ENCODE peak calls at places on chromosomes 3 and 15, in four cellular contexts. E, I, A and N are unnamed samples.

GRCh38 chr3:45269952-45270351 is 43.9 kb upstream of the TMEM158 start:
- DNase-seq in E (no peak), I (no peak), A (no peak), N (no peak)

GRCh38 chr15:35393403-35393802 is 152.6 kb downstream of the DPH6 start:
- DNase-seq in A (no peak), E (peak), I (no peak), N (no peak)

GRCh38 chr15:80920271-80920699 is 69.3 kb downstream of the MESD start:
- DNase-seq in E (no peak), I (no peak), A (no peak), N (no peak)

GRCh38 chr3:99134996-99135395 is 233.5 kb upstream of the DCBLD2 start:
- DNase-seq in A (no peak), I (no peak), E (no peak), N (no peak)

GRCh38 chr3:85455801-85456200 is 497.0 kb downstream of the CADM2 start:
- DNase-seq in A (no peak), E (no peak), I (no peak), N (no peak)

GRCh38 chr3:160162440-160162839 is 62.8 kb upstream of the C3orf80 start:
- DNase-seq in A (no peak), I (no peak), E (no peak), N (no peak)

GRCh38 chr15:39692464-39693327 is 89.9 kb downstream of the FSIP1 start:
- DNase-seq in I (no peak), A (peak), E (no peak), N (peak)

GRCh38 chr3:188174309-188175044 is 20.5 kb downstream of the LPP start:
- DNase-seq in I (no peak), A (no peak), E (no peak), N (no peak)

GRCh38 chr15:95025924-95026728 is 794.8 kb downstream of the MCTP2 start:
- DNase-seq in I (peak), E (peak), A (no peak), N (no peak)

GRCh38 chr3:107524214-107525100 is 1.7 kb downstream of the BBX start:
- DNase-seq in A (peak), E (peak), I (peak), N (no peak)

GRCh38 chr3:178120367-178120766 is 415.9 kb upstream of the KCNMB2 start:
- DNase-seq in A (no peak), I (no peak), E (no peak), N (no peak)

GRCh38 chr3:28317438-28318022 is 31.0 kb upstream of the ZCWPW2 start:
- DNase-seq in E (peak), I (peak), A (no peak), N (no peak)

GRCh38 chr15:52427804-52428203 is 100.9 kb downstream of the MYO5A start:
- DNase-seq in A (no peak), I (no peak), E (peak), N (peak)

GRCh38 chr15:62841269-62841628 is 201.3 kb upstream of the TPM1 start:
- DNase-seq in E (peak), I (no peak), A (no peak), N (no peak)

GRCh38 chr3:36227982-36228381 is 152.3 kb upstream of the STAC start:
- DNase-seq in I (no peak), E (no peak), A (no peak), N (no peak)

GRCh38 chr15:66452971-66453580 is 44.5 kb downstream of the SNAPC5 start:
- DNase-seq in A (peak), E (no peak), I (peak), N (no peak)

GRCh38 chr3:6736781-6737180 is 124.1 kb upstream of the GRM7 start:
- DNase-seq in A (no peak), I (no peak), E (no peak), N (no peak)